ENCODE peak calls at places on chromosomes 2 and 18, in ten cellular contexts. P is astrocyte of the cerebellum, T is left ventricle myocardium inferior, Z is fibroblast of pulmonary artery, X is cardiac fibroblast, W is heart left ventricle, K is lower lobe of right lung, J is upper lobe of right lung, E is GM23338, S is A549. L is an unnamed sample.

GRCh38 chr2:160666019-160666676 is 172.5 kb upstream of the RBMS1 start:
- DNase-seq in P (peak), T (no peak), Z (peak), X (peak), W (no peak), K (no peak), J (no peak), E (no peak), S (peak), L (peak)

GRCh38 chr18:65750421-65751144 is at the start of gene CDH7:
- DNase-seq in P (no peak), T (no peak), Z (no peak), X (no peak), W (no peak), K (peak), J (peak), E (peak), S (no peak), L (no peak)

GRCh38 chr18:48872234-48873145 is 78.3 kb downstream of the SMAD7 start:
- DNase-seq in P (no peak), T (no peak), Z (no peak), X (peak), W (no peak), K (no peak), J (no peak), E (no peak), S (no peak), L (peak)

GRCh38 chr18:3596324-3597158 is 146.6 kb downstream of the TGIF1 start:
- DNase-seq in P (no peak), T (peak), Z (peak), X (peak), W (peak), K (peak), J (peak), E (no peak), S (no peak), L (peak)

GRCh38 chr2:67091681-67092080 is 305.5 kb upstream of the ETAA1 start:
- DNase-seq in P (no peak), T (no peak), Z (no peak), X (no peak), W (no peak), K (no peak), J (no peak), E (no peak), S (no peak), L (no peak)

GRCh38 chr2:128604045-128604444 is 285.4 kb upstream of the HS6ST1 start:
- DNase-seq in P (no peak), T (peak), Z (no peak), X (no peak), W (no peak), K (no peak), J (peak), E (no peak), S (no peak), L (no peak)

GRCh38 chr2:65349863-65350262 is 82.5 kb downstream of the SPRED2 start:
- DNase-seq in P (peak), T (peak), Z (peak), X (peak), W (peak), K (peak), J (no peak), E (peak), S (no peak), L (peak)

GRCh38 chr2:235024951-235025773 is 73.3 kb downstream of the SH3BP4 start:
- DNase-seq in P (no peak), T (no peak), Z (no peak), X (no peak), W (no peak), K (no peak), J (peak), E (no peak), S (no peak), L (peak)

GRCh38 chr2:23703583-23704385 is 223.1 kb downstream of the ATAD2B start:
- DNase-seq in P (peak), T (no peak), Z (no peak), X (no peak), W (no peak), K (no peak), J (no peak), E (no peak), S (no peak), L (peak)

GRCh38 chr18:48486762-48487161 is 52.1 kb upstream of the CTIF start:
- DNase-seq in P (no peak), T (no peak), Z (peak), X (peak), W (no peak), K (no peak), J (no peak), E (no peak), S (no peak), L (peak)

GRCh38 chr2:150319632-150320555 is 167.6 kb downstream of the RND3 start:
- DNase-seq in P (no peak), T (no peak), Z (no peak), X (no peak), W (no peak), K (no peak), J (no peak), E (no peak), S (no peak), L (no peak)

GRCh38 chr18:3051718-3052410 is 38.9 kb upstream of the LPIN2 start:
- DNase-seq in P (no peak), T (no peak), Z (no peak), X (no peak), W (no peak), K (no peak), J (no peak), E (no peak), S (peak), L (no peak)

GRCh38 chr18:24270358-24270936 is 127.2 kb downstream of the OSBPL1A start:
- DNase-seq in P (no peak), T (no peak), Z (no peak), X (no peak), W (no peak), K (no peak), J (no peak), E (no peak), S (no peak), L (peak)

GRCh38 chr2:178211943-178212342 is 17.6 kb downstream of the OSBPL6 start:
- DNase-seq in P (no peak), T (no peak), Z (no peak), X (no peak), W (no peak), K (no peak), J (no peak), E (peak), S (no peak), L (no peak)

GRCh38 chr2:241312082-241312481 is 3.4 kb downstream of the HDLBP start:
- DNase-seq in P (no peak), T (no peak), Z (peak), X (no peak), W (no peak), K (no peak), J (no peak), E (no peak), S (no peak), L (peak)

GRCh38 chr2:101396352-101396717 is 9.0 kb upstream of the CREG2 start:
- DNase-seq in P (peak), T (no peak), Z (peak), X (peak), W (no peak), K (no peak), J (no peak), E (no peak), S (peak), L (peak)

GRCh38 chr2:95115418-95115817 is 6.2 kb downstream of the MRPS5 start:
- DNase-seq in P (peak), T (peak), Z (peak), X (peak), W (peak), K (peak), J (peak), E (peak), S (peak), L (peak)

GRCh38 chr2:68811364-68811763 is 59.8 kb downstream of the BMP10 start:
- DNase-seq in P (no peak), T (peak), Z (peak), X (peak), W (peak), K (no peak), J (no peak), E (no peak), S (no peak), L (no peak)

GRCh38 chr2:216115224-216115582 is 6.1 kb downstream of the XRCC5 start:
- DNase-seq in P (no peak), T (no peak), Z (peak), X (peak), W (no peak), K (no peak), J (no peak), E (peak), S (peak), L (no peak)

GRCh38 chr2:112795720-112796119 is 11.4 kb upstream of the IL1A start:
- DNase-seq in P (no peak), T (no peak), Z (no peak), X (no peak), W (no peak), K (no peak), J (no peak), E (no peak), S (no peak), L (no peak)

GRCh38 chr2:64063924-64064331 is 44.7 kb upstream of the VPS54 start:
- DNase-seq in P (peak), T (no peak), Z (peak), X (peak), W (no peak), K (no peak), J (no peak), E (peak), S (no peak), L (peak)

GRCh38 chr2:80670763-80671162 is 366.2 kb upstream of the LRRTM1 start:
- DNase-seq in P (no peak), T (no peak), Z (no peak), X (no peak), W (no peak), K (no peak), J (no peak), E (peak), S (no peak), L (no peak)

GRCh38 chr2:239372835-239373234 is 28.0 kb downstream of the HDAC4 start:
- DNase-seq in P (no peak), T (peak), Z (no peak), X (no peak), W (no peak), K (peak), J (no peak), E (no peak), S (no peak), L (no peak)

GRCh38 chr18:50114448-50114847 is 80.5 kb downstream of the MYO5B start:
- DNase-seq in P (no peak), T (no peak), Z (no peak), X (no peak), W (no peak), K (no peak), J (no peak), E (no peak), S (no peak), L (no peak)

GRCh38 chr2:62443471-62443870 is 62.5 kb downstream of the TMEM17 start:
- DNase-seq in P (no peak), T (no peak), Z (no peak), X (no peak), W (no peak), K (no peak), J (no peak), E (no peak), S (no peak), L (no peak)
- H3K4me3 ChIP-seq in P (no peak), T (no peak), Z (no peak), X (no peak), W (no peak), K (no peak), J (no peak), E (no peak), S (no peak), L (no peak)

DNA sequence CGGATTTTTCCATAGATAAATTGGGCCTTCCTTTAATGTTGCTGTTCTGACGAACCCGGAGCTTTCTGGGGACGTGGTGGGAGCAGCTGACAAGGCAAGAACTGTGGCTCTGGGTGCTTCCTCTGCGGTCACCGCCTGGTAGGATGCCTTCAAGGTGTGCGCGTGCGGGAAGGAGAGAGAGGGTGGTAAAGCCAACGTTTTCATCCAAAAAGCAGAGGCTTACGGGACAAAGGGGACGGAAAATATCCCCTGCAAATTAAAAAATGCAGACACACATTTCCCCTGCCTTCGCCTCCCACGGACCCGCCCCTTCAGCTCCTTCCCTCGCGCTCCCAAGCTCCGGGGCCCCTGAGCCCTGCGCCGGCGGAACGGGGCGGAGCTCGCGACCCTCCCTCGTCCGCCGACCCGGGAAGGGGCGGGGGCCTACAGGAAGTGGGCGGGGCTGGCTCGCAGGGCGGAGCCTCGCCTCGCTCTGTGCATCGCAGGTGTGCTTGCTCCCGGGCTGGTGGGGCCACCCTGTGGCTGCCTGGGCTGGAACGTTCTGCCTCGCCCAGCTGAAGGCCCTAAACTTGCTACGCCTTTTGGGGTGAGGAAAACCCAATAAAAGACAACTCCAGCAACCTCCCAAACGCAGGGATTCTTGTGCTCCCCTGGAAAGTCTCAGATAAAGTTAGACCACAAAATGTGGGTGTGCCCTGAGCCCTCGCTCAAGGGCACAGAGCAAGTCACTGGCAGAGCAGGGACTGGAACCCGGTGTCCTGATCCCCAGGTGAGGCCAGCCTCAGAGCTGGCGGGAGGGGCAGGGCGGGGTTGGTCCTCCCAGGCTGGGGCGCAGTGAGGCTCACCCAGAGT is 25.4 kb upstream of the SLC66A3 start:
- DNase-seq in P (no peak), T (peak), Z (peak), X (peak), W (peak), K (peak), J (peak), E (peak), S (peak), L (no peak)
- TF ChIP-seq CTCF in P (peak), T (peak), Z (peak), X (no peak), W (no peak), K (peak), J (peak), E (peak), S (peak), L (peak)

GRCh38 chr2:217997510-217997909 is 5.3 kb downstream of the TNS1 start:
- DNase-seq in P (no peak), T (no peak), Z (no peak), X (no peak), W (no peak), K (no peak), J (no peak), E (no peak), S (no peak), L (no peak)

GRCh38 chr2:218001629-218002028 is 1.2 kb downstream of the TNS1 start:
- DNase-seq in P (no peak), T (no peak), Z (no peak), X (no peak), W (no peak), K (no peak), J (no peak), E (no peak), S (no peak), L (no peak)

GRCh38 chr2:218002103-218002502 is 692 bp downstream of the TNS1 start:
- DNase-seq in P (no peak), T (no peak), Z (no peak), X (no peak), W (no peak), K (no peak), J (no peak), E (no peak), S (no peak), L (no peak)

GRCh38 chr2:217998926-217999633 is 3.7 kb downstream of the TNS1 start:
- DNase-seq in P (no peak), T (no peak), Z (no peak), X (no peak), W (no peak), K (no peak), J (no peak), E (no peak), S (no peak), L (no peak)

GRCh38 chr2:218000137-218000536 is 2.7 kb downstream of the TNS1 start:
- DNase-seq in P (no peak), T (no peak), Z (peak), X (peak), W (no peak), K (no peak), J (no peak), E (no peak), S (no peak), L (peak)
- H3K4me3 ChIP-seq in P (no peak), T (peak), Z (peak), X (no peak), W (no peak), K (no peak), J (no peak), E (no peak), S (no peak), L (no peak)

DNA sequence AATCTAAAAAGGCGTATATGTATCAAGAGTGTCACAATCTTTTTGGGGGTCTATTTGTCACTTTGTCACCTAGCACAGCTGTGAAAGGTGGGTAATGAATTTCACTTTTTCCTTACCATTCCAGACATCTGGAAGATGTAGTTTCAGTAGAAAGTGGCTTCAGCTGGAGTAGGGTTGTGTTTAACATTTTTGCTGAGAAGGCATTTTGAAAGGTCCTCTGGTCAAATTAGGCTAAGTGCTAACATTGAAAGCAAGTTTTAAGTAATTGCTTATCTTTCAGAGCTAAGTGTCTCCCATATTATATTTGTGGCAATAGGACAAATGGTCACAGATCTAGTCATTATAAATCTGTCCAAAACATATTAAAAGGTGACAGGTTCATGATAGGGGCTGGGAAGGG is 542.1 kb upstream of the SPHKAP start:
- DNase-seq in P (no peak), T (no peak), Z (no peak), X (no peak), W (no peak), K (no peak), J (no peak), E (no peak), S (no peak), L (no peak)
- TF ChIP-seq CTCF in P (no peak), T (no peak), Z (no peak), X (no peak), W (no peak), K (no peak), J (no peak), E (no peak), S (no peak), L (no peak)

GRCh38 chr2:174051741-174052638 is 86.8 kb upstream of the SP3 start:
- DNase-seq in P (peak), T (no peak), Z (peak), X (peak), W (no peak), K (no peak), J (no peak), E (peak), S (peak), L (peak)
- H3K4me3 ChIP-seq in P (no peak), T (no peak), Z (no peak), X (no peak), W (no peak), K (no peak), J (no peak), E (peak), S (peak), L (no peak)

GRCh38 chr2:152336854-152337510 is 2.0 kb downstream of the FMNL2 start:
- DNase-seq in P (peak), T (no peak), Z (peak), X (peak), W (no peak), K (no peak), J (no peak), E (peak), S (no peak), L (peak)

GRCh38 chr2:152336103-152336853 is 1.3 kb downstream of the FMNL2 start:
- DNase-seq in P (no peak), T (peak), Z (peak), X (peak), W (peak), K (peak), J (peak), E (peak), S (peak), L (peak)

GRCh38 chr2:152335851-152336102 is 803 bp downstream of the FMNL2 start:
- DNase-seq in P (no peak), T (no peak), Z (no peak), X (no peak), W (no peak), K (peak), J (peak), E (no peak), S (no peak), L (no peak)

GRCh38 chr2:152335016-152335850 is at the start of gene FMNL2:
- DNase-seq in P (peak), T (peak), Z (peak), X (peak), W (peak), K (peak), J (peak), E (peak), S (peak), L (peak)

GRCh38 chr2:152334701-152335015 is 316 bp upstream of the FMNL2 start:
- DNase-seq in P (no peak), T (no peak), Z (no peak), X (no peak), W (no peak), K (no peak), J (no peak), E (no peak), S (no peak), L (no peak)
- TF ChIP-seq CTCF in P (no peak), T (no peak), Z (no peak), X (no peak), W (no peak), K (no peak), J (no peak), E (no peak), S (no peak), L (no peak)

DNA sequence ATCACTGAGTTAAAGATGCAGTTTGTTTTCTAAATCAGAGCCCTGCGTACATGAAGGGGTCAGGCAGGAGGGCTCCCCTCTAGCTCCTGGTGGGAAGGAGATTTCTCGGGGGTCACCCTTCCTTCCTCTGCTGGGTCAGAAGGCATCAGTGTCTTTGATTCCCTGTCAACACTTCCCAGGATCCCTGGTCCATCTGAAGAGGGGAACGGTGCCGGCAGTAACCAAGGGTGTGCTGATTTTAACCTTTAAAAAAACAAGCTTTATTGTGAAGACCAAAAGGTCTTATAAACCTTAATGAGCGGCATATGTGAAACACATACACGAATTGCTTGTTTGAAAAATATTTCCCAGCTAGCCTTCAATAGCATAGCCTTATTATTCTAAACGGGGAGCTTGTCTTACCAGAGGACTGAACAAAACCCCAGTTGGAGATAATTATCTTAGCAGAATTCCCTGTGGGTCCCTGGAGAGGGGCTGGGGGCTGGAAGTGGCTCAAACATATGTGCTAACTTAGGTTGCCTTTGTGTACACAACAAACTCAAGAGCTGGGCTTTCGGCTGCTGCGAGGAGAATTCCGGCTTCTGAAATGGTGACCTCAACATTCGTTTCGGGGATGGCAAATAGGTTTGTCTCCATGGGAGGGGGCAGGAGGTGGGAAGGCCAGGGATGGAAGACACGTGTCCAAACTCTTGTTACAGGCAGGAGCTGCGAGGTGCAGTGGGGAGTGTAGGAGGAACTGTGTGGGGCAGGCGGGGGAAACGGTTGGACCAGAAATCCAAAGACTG is 114.9 kb upstream of the MYCN start:
- DNase-seq in P (no peak), T (no peak), Z (no peak), X (no peak), W (no peak), K (no peak), J (no peak), E (no peak), S (no peak), L (no peak)
- H3K4me3 ChIP-seq in P (no peak), T (no peak), Z (no peak), X (no peak), W (no peak), K (no peak), J (no peak), E (no peak), S (no peak), L (no peak)

GRCh38 chr2:45014016-45014702 is 4.9 kb upstream of the SIX2 start:
- DNase-seq in P (no peak), T (peak), Z (peak), X (peak), W (peak), K (no peak), J (peak), E (peak), S (peak), L (peak)
- TF ChIP-seq CTCF in P (peak), T (peak), Z (peak), X (peak), W (peak), K (peak), J (peak), E (peak), S (peak), L (peak)

GRCh38 chr2:288743-289361 is 961 bp upstream of the ALKAL2 start:
- DNase-seq in P (no peak), T (no peak), Z (no peak), X (no peak), W (no peak), K (no peak), J (peak), E (peak), S (no peak), L (no peak)
- H3K4me3 ChIP-seq in P (peak), T (peak), Z (peak), X (peak), W (peak), K (peak), J (peak), E (peak), S (peak), L (peak)